ENCODE peak calls at places on chromosomes 3 and 15, in six cellular contexts. One of them, this sample, is unnamed.

GRCh38 chr3:13661121-13661520 is 112.2 kb downstream of the FBLN2 start:
- DNase-seq in osteoblast: no peak
- DNase-seq in colonic mucosa: no peak
- DNase-seq in transverse colon: no peak
- DNase-seq in bronchial epithelial cell: no peak
- DNase-seq in lower leg skin: no peak
- DNase-seq in this sample: no peak

GRCh38 chr15:73046073-73046472 is 6.2 kb upstream of the NEO1 start:
- DNase-seq in bronchial epithelial cell: no peak
- DNase-seq in osteoblast: no peak
- DNase-seq in lower leg skin: no peak
- DNase-seq in colonic mucosa: no peak
- DNase-seq in transverse colon: no peak
- DNase-seq in this sample: no peak

GRCh38 chr3:53821631-53822068 is 24.6 kb downstream of the CHDH start:
- DNase-seq in lower leg skin: no peak
- DNase-seq in bronchial epithelial cell: peak
- DNase-seq in transverse colon: no peak
- DNase-seq in osteoblast: no peak
- DNase-seq in colonic mucosa: no peak
- DNase-seq in this sample: peak

GRCh38 chr15:81015595-81016252 is 15.0 kb downstream of the TLNRD1 start:
- DNase-seq in colonic mucosa: no peak
- DNase-seq in bronchial epithelial cell: no peak
- DNase-seq in transverse colon: no peak
- DNase-seq in lower leg skin: no peak
- DNase-seq in osteoblast: no peak
- DNase-seq in this sample: no peak

GRCh38 chr3:149901770-149902169 is 68.9 kb downstream of the PFN2 start:
- DNase-seq in colonic mucosa: no peak
- DNase-seq in transverse colon: no peak
- DNase-seq in osteoblast: no peak
- DNase-seq in lower leg skin: no peak
- DNase-seq in bronchial epithelial cell: no peak
- DNase-seq in this sample: no peak

GRCh38 chr15:52040167-52040900 is 21.3 kb downstream of the MAPK6 start:
- DNase-seq in transverse colon: no peak
- DNase-seq in osteoblast: peak
- DNase-seq in colonic mucosa: no peak
- DNase-seq in lower leg skin: no peak
- DNase-seq in bronchial epithelial cell: no peak
- DNase-seq in this sample: no peak

GRCh38 chr15:91113036-91113435 is 13.0 kb downstream of the SV2B start:
- DNase-seq in lower leg skin: no peak
- DNase-seq in transverse colon: no peak
- DNase-seq in colonic mucosa: no peak
- DNase-seq in bronchial epithelial cell: no peak
- DNase-seq in osteoblast: no peak
- DNase-seq in this sample: no peak

GRCh38 chr3:30848093-30848779 is 46.2 kb downstream of the GADL1 start:
- DNase-seq in lower leg skin: no peak
- DNase-seq in osteoblast: peak
- DNase-seq in transverse colon: no peak
- DNase-seq in colonic mucosa: no peak
- DNase-seq in bronchial epithelial cell: no peak
- DNase-seq in this sample: no peak

GRCh38 chr3:126999383-126999782 is 16.5 kb downstream of the PLXNA1 start:
- DNase-seq in bronchial epithelial cell: no peak
- DNase-seq in colonic mucosa: no peak
- DNase-seq in lower leg skin: no peak
- DNase-seq in transverse colon: no peak
- DNase-seq in osteoblast: no peak
- DNase-seq in this sample: no peak

GRCh38 chr3:128438488-128439072 is 28.1 kb downstream of the DNAJB8 start:
- DNase-seq in bronchial epithelial cell: no peak
- DNase-seq in lower leg skin: no peak
- DNase-seq in colonic mucosa: no peak
- DNase-seq in osteoblast: no peak
- DNase-seq in transverse colon: no peak
- DNase-seq in this sample: no peak
- TF ChIP-seq CTCF in bronchial epithelial cell: peak
- TF ChIP-seq CTCF in lower leg skin: no peak
- TF ChIP-seq CTCF in colonic mucosa: peak
- TF ChIP-seq CTCF in osteoblast: peak
- TF ChIP-seq CTCF in transverse colon: peak
- TF ChIP-seq CTCF in this sample: peak

DNA sequence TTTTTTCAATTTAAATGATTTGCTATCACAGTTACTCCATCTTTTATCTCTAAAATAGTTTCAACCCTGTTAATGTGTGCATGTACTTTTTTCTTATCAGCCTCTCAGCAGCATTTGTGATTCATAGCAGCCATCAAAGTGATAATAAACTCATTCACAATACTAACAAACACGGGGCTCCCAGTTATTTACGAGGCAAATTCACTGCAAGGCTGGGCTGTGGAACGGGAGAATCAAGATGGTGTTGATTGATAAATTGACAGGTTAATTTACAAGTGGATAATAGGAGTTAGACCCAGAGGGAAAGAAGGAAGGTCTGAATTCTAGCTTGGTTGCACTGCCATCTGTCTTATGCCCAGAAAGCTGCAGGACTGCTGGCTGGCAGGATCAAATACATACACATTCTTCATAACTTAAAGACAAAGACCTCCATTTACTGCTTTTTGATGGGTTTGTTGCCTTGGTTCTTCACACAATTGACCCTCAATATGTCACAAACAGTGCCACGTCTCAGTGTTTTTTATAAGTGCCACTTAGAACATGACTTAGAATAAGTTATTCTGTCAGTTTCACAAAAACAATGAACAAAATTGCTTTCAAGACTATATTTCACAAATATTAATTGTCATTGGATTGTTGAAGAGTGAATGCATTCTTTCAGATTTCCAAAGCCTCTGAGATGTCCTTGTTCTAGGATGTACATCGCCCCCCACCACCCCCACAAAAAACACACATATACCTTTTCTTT is 562.8 kb downstream of the NR2F2 start:
- DNase-seq in bronchial epithelial cell: peak
- DNase-seq in osteoblast: no peak
- DNase-seq in colonic mucosa: no peak
- DNase-seq in lower leg skin: no peak
- DNase-seq in transverse colon: no peak
- DNase-seq in this sample: peak
- TF ChIP-seq CTCF in bronchial epithelial cell: peak
- TF ChIP-seq CTCF in osteoblast: peak
- TF ChIP-seq CTCF in colonic mucosa: no peak
- TF ChIP-seq CTCF in lower leg skin: no peak
- TF ChIP-seq CTCF in transverse colon: peak
- TF ChIP-seq CTCF in this sample: no peak

GRCh38 chr3:128850544-128850943 is 28.9 kb upstream of the ACAD9 start:
- DNase-seq in colonic mucosa: no peak
- DNase-seq in transverse colon: no peak
- DNase-seq in lower leg skin: no peak
- DNase-seq in osteoblast: no peak
- DNase-seq in bronchial epithelial cell: no peak
- DNase-seq in this sample: no peak

GRCh38 chr3:128851601-128852000 is 27.8 kb upstream of the ACAD9 start:
- DNase-seq in colonic mucosa: no peak
- DNase-seq in bronchial epithelial cell: no peak
- DNase-seq in lower leg skin: no peak
- DNase-seq in transverse colon: no peak
- DNase-seq in osteoblast: peak
- DNase-seq in this sample: no peak

GRCh38 chr3:128847631-128848370 is 31.6 kb upstream of the ACAD9 start:
- DNase-seq in lower leg skin: no peak
- DNase-seq in colonic mucosa: no peak
- DNase-seq in osteoblast: no peak
- DNase-seq in bronchial epithelial cell: no peak
- DNase-seq in transverse colon: no peak
- DNase-seq in this sample: no peak

GRCh38 chr3:128846501-128846900 is 32.9 kb upstream of the ACAD9 start:
- DNase-seq in lower leg skin: no peak
- DNase-seq in transverse colon: no peak
- DNase-seq in colonic mucosa: no peak
- DNase-seq in bronchial epithelial cell: no peak
- DNase-seq in osteoblast: no peak
- DNase-seq in this sample: no peak

GRCh38 chr3:128849776-128850542 is 29.5 kb upstream of the ACAD9 start:
- DNase-seq in colonic mucosa: no peak
- DNase-seq in osteoblast: no peak
- DNase-seq in transverse colon: no peak
- DNase-seq in bronchial epithelial cell: no peak
- DNase-seq in lower leg skin: no peak
- DNase-seq in this sample: no peak
- TF ChIP-seq CTCF in colonic mucosa: no peak
- TF ChIP-seq CTCF in osteoblast: peak
- TF ChIP-seq CTCF in transverse colon: no peak
- TF ChIP-seq CTCF in bronchial epithelial cell: no peak
- TF ChIP-seq CTCF in lower leg skin: no peak
- TF ChIP-seq CTCF in this sample: no peak

DNA sequence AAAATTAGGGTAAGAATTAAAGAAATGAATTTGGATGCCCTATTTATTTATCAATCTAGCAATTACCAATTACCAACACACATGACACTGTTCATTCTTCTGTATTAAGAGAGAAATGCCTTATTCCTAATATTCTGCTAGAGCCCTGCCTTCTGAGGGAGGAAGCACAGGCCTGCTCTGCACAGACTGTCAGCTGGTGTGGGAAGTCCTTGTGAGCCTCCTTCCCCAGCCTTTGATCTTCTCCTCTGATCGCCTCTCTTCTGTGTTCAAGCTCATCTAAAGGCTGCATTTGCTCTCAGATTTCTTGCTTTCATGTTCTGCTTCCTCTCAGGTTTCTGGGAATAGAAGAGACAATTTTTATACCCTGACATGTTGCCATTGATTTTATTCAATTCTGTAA is 290.7 kb upstream of the UMPS start:
- DNase-seq in lower leg skin: no peak
- DNase-seq in bronchial epithelial cell: no peak
- DNase-seq in osteoblast: no peak
- DNase-seq in transverse colon: no peak
- DNase-seq in colonic mucosa: no peak
- DNase-seq in this sample: no peak
- TF ChIP-seq CTCF in lower leg skin: no peak
- TF ChIP-seq CTCF in bronchial epithelial cell: no peak
- TF ChIP-seq CTCF in osteoblast: no peak
- TF ChIP-seq CTCF in transverse colon: no peak
- TF ChIP-seq CTCF in colonic mucosa: no peak
- TF ChIP-seq CTCF in this sample: no peak

DNA sequence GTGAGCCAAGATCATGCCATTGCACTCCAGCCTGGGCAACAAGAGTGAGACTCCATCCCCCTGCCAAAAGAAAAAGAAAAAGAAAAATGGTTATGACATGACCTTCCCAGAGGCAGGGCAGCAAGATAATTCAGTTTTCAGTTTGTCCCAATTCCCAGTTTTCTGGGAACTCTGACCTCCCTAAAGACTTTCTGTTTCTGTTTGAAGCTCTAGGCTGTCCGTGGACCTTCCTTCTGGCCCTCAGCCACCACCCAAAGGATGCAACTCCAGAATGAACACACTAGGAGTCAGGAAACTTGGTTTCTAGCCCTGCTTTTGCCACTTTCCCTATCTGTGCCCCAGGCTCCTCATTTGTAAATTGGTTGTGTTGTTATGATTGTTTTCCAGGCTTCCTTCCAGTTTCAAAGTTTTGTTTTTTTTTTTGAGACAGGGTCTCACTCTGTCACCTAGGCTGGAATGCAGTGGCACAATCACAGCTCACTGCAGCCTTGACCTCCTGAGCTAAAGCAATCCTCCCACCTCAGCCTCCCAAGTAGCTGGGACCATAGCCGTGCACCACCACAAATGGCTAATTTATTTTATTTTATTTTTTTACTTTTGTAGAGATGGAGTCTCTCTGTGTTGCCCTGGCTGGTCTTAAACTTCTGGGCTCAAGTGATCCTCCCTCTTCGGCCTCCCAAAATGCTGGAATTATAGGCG is 68.6 kb downstream of the CDC25A start:
- DNase-seq in bronchial epithelial cell: no peak
- DNase-seq in osteoblast: peak
- DNase-seq in transverse colon: peak
- DNase-seq in colonic mucosa: peak
- DNase-seq in lower leg skin: no peak
- DNase-seq in this sample: no peak
- TF ChIP-seq CTCF in bronchial epithelial cell: no peak
- TF ChIP-seq CTCF in osteoblast: no peak
- TF ChIP-seq CTCF in transverse colon: no peak
- TF ChIP-seq CTCF in colonic mucosa: no peak
- TF ChIP-seq CTCF in lower leg skin: no peak
- TF ChIP-seq CTCF in this sample: no peak

GRCh38 chr3:10392244-10392643 is 71.3 kb upstream of the SEC13 start:
- DNase-seq in colonic mucosa: no peak
- DNase-seq in transverse colon: no peak
- DNase-seq in osteoblast: no peak
- DNase-seq in bronchial epithelial cell: no peak
- DNase-seq in lower leg skin: no peak
- DNase-seq in this sample: no peak
- TF ChIP-seq CTCF in colonic mucosa: no peak
- TF ChIP-seq CTCF in transverse colon: no peak
- TF ChIP-seq CTCF in osteoblast: peak
- TF ChIP-seq CTCF in bronchial epithelial cell: no peak
- TF ChIP-seq CTCF in lower leg skin: no peak
- TF ChIP-seq CTCF in this sample: no peak

DNA sequence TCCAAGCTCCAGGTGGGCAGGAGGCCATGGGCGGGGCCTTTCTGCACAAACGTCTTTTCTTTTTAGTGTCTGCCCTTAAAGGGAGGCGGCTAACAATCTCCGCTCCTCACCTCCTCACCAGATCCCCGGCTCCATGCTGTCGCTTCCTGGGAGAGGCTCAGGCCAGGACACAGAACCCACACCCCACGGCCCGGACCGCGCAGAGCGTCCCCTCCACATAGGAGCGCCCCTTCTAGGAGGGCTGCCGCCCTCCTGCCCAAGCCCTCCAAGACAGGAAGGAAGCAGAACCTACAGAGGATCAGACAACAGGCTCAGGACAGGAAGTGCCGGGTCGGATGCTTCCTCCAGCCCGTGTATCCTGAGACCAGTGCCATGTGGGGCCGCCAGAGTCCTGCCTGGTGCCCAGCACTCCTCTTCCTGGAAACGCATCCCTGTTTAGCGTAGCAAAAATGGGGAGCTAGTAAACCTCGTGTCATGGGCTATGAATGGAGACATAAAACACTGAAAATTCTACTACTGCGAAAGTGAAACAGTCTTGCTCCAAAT is 83.2 kb upstream of the ATP10A start:
- DNase-seq in colonic mucosa: no peak
- DNase-seq in lower leg skin: no peak
- DNase-seq in osteoblast: no peak
- DNase-seq in bronchial epithelial cell: no peak
- DNase-seq in transverse colon: no peak
- DNase-seq in this sample: no peak
- TF ChIP-seq CTCF in colonic mucosa: no peak
- TF ChIP-seq CTCF in lower leg skin: no peak
- TF ChIP-seq CTCF in osteoblast: no peak
- TF ChIP-seq CTCF in bronchial epithelial cell: no peak
- TF ChIP-seq CTCF in transverse colon: no peak
- TF ChIP-seq CTCF in this sample: no peak

GRCh38 chr3:57582470-57583168 is 14.5 kb downstream of the ARF4 start:
- DNase-seq in colonic mucosa: peak
- DNase-seq in bronchial epithelial cell: peak
- DNase-seq in osteoblast: no peak
- DNase-seq in lower leg skin: no peak
- DNase-seq in transverse colon: no peak
- DNase-seq in this sample: no peak
- TF ChIP-seq CTCF in colonic mucosa: peak
- TF ChIP-seq CTCF in bronchial epithelial cell: peak
- TF ChIP-seq CTCF in osteoblast: peak
- TF ChIP-seq CTCF in lower leg skin: no peak
- TF ChIP-seq CTCF in transverse colon: no peak
- TF ChIP-seq CTCF in this sample: no peak

This sample was measured in GM20000.